ENCODE peak calls at places on chromosomes 6 and 20, in five cellular contexts. W, V, Y, B and T are unnamed samples.
A peak's percentile ranks its signal among the peaks of the same experiment; 100 is the strongest.

GRCh38 chr20:3734111-3734843 is 1.8 kb downstream of the HSPA12B start:
- DNase-seq in W (no peak), V (no peak), Y (no peak), B (no peak), T (no peak)

GRCh38 chr6:165876568-165876967 is 213.5 kb upstream of the PDE10A start:
- DNase-seq in W (no peak), V (no peak), Y (no peak), B (no peak), T (no peak)

GRCh38 chr6:153129873-153130514 is 1.1 kb downstream of the RGS17 start:
- DNase-seq in W (no peak), V (peak; percentile 2), Y (no peak), B (no peak), T (peak; percentile 39)

GRCh38 chr6:90362273-90362672 is 65.6 kb upstream of the BACH2 start:
- DNase-seq in W (no peak), V (no peak), Y (no peak), B (no peak), T (no peak)

GRCh38 chr20:1557605-1558004 is at the start of gene SIRPD:
- DNase-seq in W (no peak), V (no peak), Y (no peak), B (no peak), T (no peak)

GRCh38 chr20:57884956-57885355 is 175.1 kb upstream of the PMEPA1 start:
- DNase-seq in W (no peak), V (no peak), Y (no peak), B (no peak), T (no peak)

GRCh38 chr6:65202738-65203137 is 504.3 kb downstream of the EYS start:
- DNase-seq in W (no peak), V (no peak), Y (no peak), B (no peak), T (no peak)

GRCh38 chr6:155171109-155171746 is 92.6 kb upstream of the CLDN20 start:
- DNase-seq in W (no peak), V (no peak), Y (peak; percentile 84), B (no peak), T (peak; percentile 81)

GRCh38 chr6:90859612-90860011 is 272.7 kb upstream of the MAP3K7 start:
- DNase-seq in W (no peak), V (no peak), Y (no peak), B (peak; percentile 12), T (no peak)

GRCh38 chr20:57071283-57071701 is 195.1 kb downstream of the BMP7 start:
- DNase-seq in W (no peak), V (peak; percentile 77), Y (no peak), B (no peak), T (no peak)

GRCh38 chr6:89500486-89501020 is 67.6 kb downstream of the ANKRD6 start:
- DNase-seq in W (no peak), V (no peak), Y (no peak), B (no peak), T (no peak)

GRCh38 chr20:31788578-31788977 is 30.6 kb upstream of the MYLK2 start:
- DNase-seq in W (no peak), V (peak; percentile 64), Y (no peak), B (no peak), T (no peak)

GRCh38 chr20:36153754-36154695 is 515 bp upstream of the EPB41L1 start:
- DNase-seq in W (peak; percentile 62), V (no peak), Y (no peak), B (no peak), T (peak; percentile 76)

GRCh38 chr20:59495894-59496510 is 108.3 kb upstream of the PHACTR3 start:
- DNase-seq in W (peak; percentile 64), V (peak; percentile 88), Y (peak; percentile 14), B (peak; percentile 65), T (peak; percentile 85)

GRCh38 chr20:63363981-63364536 is 2.9 kb upstream of the CHRNA4 start:
- DNase-seq in W (no peak), V (no peak), Y (no peak), B (no peak), T (no peak)

GRCh38 chr6:78619016-78619415 is 248.3 kb upstream of the IRAK1BP1 start:
- DNase-seq in W (no peak), V (no peak), Y (no peak), B (no peak), T (no peak)

GRCh38 chr6:138028893-138029292 is 78.3 kb downstream of the PERP start:
- DNase-seq in W (no peak), V (no peak), Y (no peak), B (no peak), T (no peak)

GRCh38 chr20:62802026-62802712 is 2.5 kb upstream of the OGFR start:
- DNase-seq in W (no peak), V (no peak), Y (no peak), B (no peak), T (no peak)

GRCh38 chr20:20713244-20713765 is 861 bp upstream of the RALGAPA2 start:
- DNase-seq in W (no peak), V (peak; percentile 16), Y (no peak), B (no peak), T (no peak)

GRCh38 chr6:39378175-39378889 is 55.8 kb upstream of the KCNK16 start:
- DNase-seq in W (no peak), V (no peak), Y (no peak), B (no peak), T (no peak)

GRCh38 chr6:1393641-1394283 is 4.4 kb downstream of the FOXF2 start:
- DNase-seq in W (no peak), V (no peak), Y (no peak), B (no peak), T (peak; percentile 46)

GRCh38 chr6:64335195-64335594 is 699.6 kb downstream of the PHF3 start:
- DNase-seq in W (no peak), V (no peak), Y (no peak), B (no peak), T (no peak)

GRCh38 chr6:121436172-121436965 is 923 bp downstream of the GJA1 start:
- DNase-seq in W (peak; percentile 22), V (no peak), Y (no peak), B (no peak), T (no peak)

GRCh38 chr6:144722214-144722737 is 437.1 kb downstream of the UTRN start:
- DNase-seq in W (no peak), V (no peak), Y (no peak), B (no peak), T (no peak)

GRCh38 chr6:147508073-147508870 is at the start of gene SAMD5:
- DNase-seq in W (no peak), V (peak; percentile 83), Y (peak; percentile 39), B (no peak), T (peak; percentile 53)

GRCh38 chr20:4776079-4776630 is 54.4 kb downstream of the PRND start:
- DNase-seq in W (no peak), V (no peak), Y (no peak), B (no peak), T (no peak)

GRCh38 chr20:34615477-34615876 is 57.0 kb downstream of the MAP1LC3A start:
- DNase-seq in W (no peak), V (no peak), Y (no peak), B (no peak), T (no peak)

GRCh38 chr6:162913206-162913605 is 185.4 kb downstream of the PACRG start:
- DNase-seq in W (no peak), V (no peak), Y (no peak), B (no peak), T (no peak)

GRCh38 chr6:162906479-162906878 is 178.7 kb downstream of the PACRG start:
- DNase-seq in W (no peak), V (no peak), Y (no peak), B (no peak), T (no peak)

GRCh38 chr6:162904069-162904663 is 176.4 kb downstream of the PACRG start:
- DNase-seq in W (no peak), V (no peak), Y (no peak), B (no peak), T (no peak)

GRCh38 chr6:162907876-162908481 is 180.2 kb downstream of the PACRG start:
- DNase-seq in W (peak; percentile 42), V (no peak), Y (peak; percentile 43), B (peak; percentile 29), T (peak; percentile 38)
- TF ChIP-seq CTCF in W (peak; percentile 44), V (no peak), Y (peak; percentile 25), B (peak; percentile 80), T (peak; percentile 32)

DNA sequence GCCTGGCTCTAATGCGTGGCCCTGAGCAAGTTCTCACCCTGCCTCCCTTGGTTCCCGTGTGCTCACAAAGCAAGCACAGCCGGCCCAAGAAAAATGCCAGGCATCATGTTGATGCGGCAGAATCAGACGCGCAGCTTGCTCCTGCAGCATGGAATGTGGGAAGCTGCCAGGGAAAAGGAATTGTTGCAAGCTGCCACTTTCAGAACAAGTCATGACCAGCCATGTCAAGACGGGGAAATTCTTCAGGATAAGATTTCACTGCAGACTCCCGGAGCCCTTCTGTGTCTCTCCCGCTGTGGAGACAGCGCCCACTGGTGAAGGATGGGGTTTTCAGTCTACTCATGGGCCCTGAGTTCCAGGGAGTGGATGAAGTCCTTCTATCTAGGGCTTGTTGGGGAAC is 4.6 kb downstream of the DACT2 start:
- DNase-seq in W (no peak), V (no peak), Y (no peak), B (no peak), T (no peak)
- TF ChIP-seq CTCF in W (no peak), V (no peak), Y (no peak), B (no peak), T (no peak)

DNA sequence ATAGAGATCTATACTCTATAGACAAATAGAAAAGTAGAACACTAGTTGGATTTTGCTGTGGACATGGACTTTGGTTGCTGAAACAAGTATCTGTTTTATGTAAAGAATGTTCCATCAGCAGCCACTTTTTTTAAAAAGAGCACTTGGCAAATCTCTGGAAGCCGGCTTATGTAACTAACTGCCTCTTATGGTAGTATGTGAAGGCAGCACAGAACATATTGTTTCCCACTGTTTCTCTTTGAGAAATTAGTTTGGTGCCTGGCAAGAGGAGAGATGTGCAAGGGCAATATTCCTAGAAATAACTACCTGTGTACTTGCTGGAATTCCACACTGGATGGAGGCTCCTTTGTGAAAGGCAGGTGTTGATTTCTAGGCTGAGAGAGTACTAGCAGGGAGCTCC is 242.3 kb upstream of the PREP start:
- DNase-seq in W (no peak), V (no peak), Y (no peak), B (no peak), T (no peak)
- TF ChIP-seq CTCF in W (no peak), V (no peak), Y (no peak), B (no peak), T (no peak)

DNA sequence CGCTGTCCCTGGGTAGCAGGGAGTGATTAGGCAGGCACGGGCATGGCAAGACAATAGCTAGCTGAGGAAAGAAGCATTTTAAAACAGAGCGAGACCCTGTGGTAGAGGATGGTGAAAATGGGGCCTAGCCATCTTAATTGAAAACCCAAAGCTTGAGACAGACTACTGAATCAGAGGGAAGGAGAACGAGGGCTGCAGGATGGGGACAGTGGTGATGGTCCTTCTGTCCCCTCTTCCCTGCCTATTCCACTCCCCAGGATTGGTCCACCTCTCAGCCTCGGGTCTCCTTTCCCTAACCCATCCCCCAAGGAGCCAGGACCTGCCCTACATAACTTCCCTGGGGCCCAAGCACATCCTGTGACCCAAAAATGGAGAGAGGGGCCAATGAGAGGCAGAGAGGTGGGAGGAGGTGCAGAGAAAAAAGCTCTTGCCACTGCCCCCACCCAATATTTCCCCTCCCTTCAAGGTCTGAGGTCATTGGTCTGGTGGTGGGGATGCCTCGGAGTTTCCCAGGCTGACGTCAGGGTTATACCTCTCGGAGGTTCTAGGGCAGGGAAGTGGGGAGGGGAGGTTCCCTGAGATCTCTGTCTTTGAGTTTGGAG is 884 bp upstream of the CUTA start:
- DNase-seq in W (no peak), V (no peak), Y (no peak), B (no peak), T (no peak)
- TF ChIP-seq CTCF in W (no peak), V (no peak), Y (no peak), B (peak; percentile 4), T (no peak)